ENCODE peak calls at places on chromosomes 4 and X, in four cellular contexts. One of them, this sample, is unnamed.

GRCh38 chr4:78119698-78120097 is 62.6 kb downstream of the FRAS1 start:
- DNase-seq in IMR-90: no peak
- DNase-seq in mesendoderm: no peak
- DNase-seq in H1: no peak
- DNase-seq in this sample: no peak

GRCh38 chr4:47913858-47914218 is 545 bp downstream of the NFXL1 start:
- DNase-seq in IMR-90: no peak
- DNase-seq in mesendoderm: peak
- DNase-seq in H1: peak
- DNase-seq in this sample: peak

GRCh38 chrX:101206471-101206870 is 13.1 kb upstream of the DRP2 start:
- DNase-seq in IMR-90: peak
- DNase-seq in mesendoderm: peak
- DNase-seq in H1: no peak
- DNase-seq in this sample: no peak

GRCh38 chr4:10721616-10722015 is 37.0 kb upstream of the CLNK start:
- DNase-seq in IMR-90: no peak
- DNase-seq in mesendoderm: no peak
- DNase-seq in H1: no peak
- DNase-seq in this sample: no peak

GRCh38 chr4:78560296-78560963 is 8.9 kb downstream of the ANXA3 start:
- DNase-seq in IMR-90: peak
- DNase-seq in mesendoderm: peak
- DNase-seq in H1: no peak
- DNase-seq in this sample: no peak

GRCh38 chr4:164212714-164213113 is 541.2 kb upstream of the SMIM31 start:
- DNase-seq in IMR-90: no peak
- DNase-seq in mesendoderm: no peak
- DNase-seq in H1: no peak
- DNase-seq in this sample: no peak

GRCh38 chrX:136725446-136726104 is 55.2 kb downstream of the ARHGEF6 start:
- DNase-seq in IMR-90: peak
- DNase-seq in mesendoderm: no peak
- DNase-seq in H1: no peak
- DNase-seq in this sample: no peak

GRCh38 chr4:56737666-56738065 is 56.6 kb upstream of the HOPX start:
- DNase-seq in IMR-90: no peak
- DNase-seq in mesendoderm: no peak
- DNase-seq in H1: no peak
- DNase-seq in this sample: no peak

GRCh38 chrX:46792826-46793195 is 33.9 kb upstream of the SLC9A7 start:
- DNase-seq in IMR-90: no peak
- DNase-seq in mesendoderm: no peak
- DNase-seq in H1: no peak
- DNase-seq in this sample: no peak

GRCh38 chr4:107519057-107519456 is 201.0 kb downstream of the PAPSS1 start:
- DNase-seq in IMR-90: peak
- DNase-seq in mesendoderm: peak
- DNase-seq in H1: no peak
- DNase-seq in this sample: no peak

GRCh38 chr4:13088726-13089658 is 395.1 kb downstream of the RAB28 start:
- DNase-seq in IMR-90: no peak
- DNase-seq in mesendoderm: no peak
- DNase-seq in H1: no peak
- DNase-seq in this sample: no peak

GRCh38 chr4:40112393-40112792 is 55.7 kb downstream of the N4BP2 start:
- DNase-seq in IMR-90: no peak
- DNase-seq in mesendoderm: no peak
- DNase-seq in H1: no peak
- DNase-seq in this sample: no peak

GRCh38 chr4:162422312-162422711 is 258.5 kb upstream of the FSTL5 start:
- DNase-seq in IMR-90: no peak
- DNase-seq in mesendoderm: no peak
- DNase-seq in H1: no peak
- DNase-seq in this sample: no peak
- H4K5ac ChIP-seq in IMR-90: no peak
- H4K5ac ChIP-seq in mesendoderm: no peak
- H4K5ac ChIP-seq in H1: no peak
- H4K5ac ChIP-seq in this sample: no peak

GRCh38 chr4:112284662-112285411 is 867 bp downstream of the TIFA start:
- DNase-seq in IMR-90: peak
- DNase-seq in mesendoderm: no peak
- DNase-seq in H1: no peak
- DNase-seq in this sample: no peak

GRCh38 chr4:112288455-112288854 is 2.8 kb upstream of the TIFA start:
- DNase-seq in IMR-90: no peak
- DNase-seq in mesendoderm: no peak
- DNase-seq in H1: no peak
- DNase-seq in this sample: no peak

GRCh38 chr4:112290341-112290740 is 4.6 kb upstream of the TIFA start:
- DNase-seq in IMR-90: no peak
- DNase-seq in mesendoderm: no peak
- DNase-seq in H1: no peak
- DNase-seq in this sample: no peak

GRCh38 chr4:112289407-112290253 is 3.9 kb upstream of the TIFA start:
- DNase-seq in IMR-90: no peak
- DNase-seq in mesendoderm: no peak
- DNase-seq in H1: no peak
- DNase-seq in this sample: no peak

GRCh38 chr4:112287258-112287873 is 1.7 kb upstream of the TIFA start:
- DNase-seq in IMR-90: no peak
- DNase-seq in mesendoderm: no peak
- DNase-seq in H1: no peak
- DNase-seq in this sample: no peak
- H4K5ac ChIP-seq in IMR-90: no peak
- H4K5ac ChIP-seq in mesendoderm: no peak
- H4K5ac ChIP-seq in H1: no peak
- H4K5ac ChIP-seq in this sample: no peak

GRCh38 chrX:63350551-63350950 is 581 bp downstream of the SPIN4 start:
- DNase-seq in IMR-90: no peak
- DNase-seq in mesendoderm: peak
- DNase-seq in H1: no peak
- DNase-seq in this sample: peak
- H4K5ac ChIP-seq in IMR-90: peak
- H4K5ac ChIP-seq in mesendoderm: no peak
- H4K5ac ChIP-seq in H1: peak
- H4K5ac ChIP-seq in this sample: no peak

GRCh38 chrX:37638047-37638446 is 47.5 kb upstream of the XK start:
- DNase-seq in IMR-90: no peak
- DNase-seq in mesendoderm: no peak
- DNase-seq in H1: no peak
- DNase-seq in this sample: no peak

GRCh38 chrX:37644381-37645305 is 40.9 kb upstream of the XK start:
- DNase-seq in IMR-90: no peak
- DNase-seq in mesendoderm: no peak
- DNase-seq in H1: no peak
- DNase-seq in this sample: no peak

GRCh38 chrX:37640142-37640541 is 45.4 kb upstream of the XK start:
- DNase-seq in IMR-90: no peak
- DNase-seq in mesendoderm: no peak
- DNase-seq in H1: no peak
- DNase-seq in this sample: no peak
- H4K5ac ChIP-seq in IMR-90: no peak
- H4K5ac ChIP-seq in mesendoderm: no peak
- H4K5ac ChIP-seq in H1: no peak
- H4K5ac ChIP-seq in this sample: no peak

GRCh38 chr4:169243808-169244207 is 26.9 kb downstream of the SH3RF1 start:
- DNase-seq in IMR-90: peak
- DNase-seq in mesendoderm: no peak
- DNase-seq in H1: no peak
- DNase-seq in this sample: no peak

GRCh38 chr4:169238445-169238844 is 32.3 kb downstream of the SH3RF1 start:
- DNase-seq in IMR-90: peak
- DNase-seq in mesendoderm: no peak
- DNase-seq in H1: no peak
- DNase-seq in this sample: no peak

GRCh38 chr4:169239236-169239905 is 31.4 kb downstream of the SH3RF1 start:
- DNase-seq in IMR-90: peak
- DNase-seq in mesendoderm: no peak
- DNase-seq in H1: no peak
- DNase-seq in this sample: no peak

GRCh38 chr4:169244210-169244609 is 26.5 kb downstream of the SH3RF1 start:
- DNase-seq in IMR-90: no peak
- DNase-seq in mesendoderm: no peak
- DNase-seq in H1: no peak
- DNase-seq in this sample: no peak

DNA sequence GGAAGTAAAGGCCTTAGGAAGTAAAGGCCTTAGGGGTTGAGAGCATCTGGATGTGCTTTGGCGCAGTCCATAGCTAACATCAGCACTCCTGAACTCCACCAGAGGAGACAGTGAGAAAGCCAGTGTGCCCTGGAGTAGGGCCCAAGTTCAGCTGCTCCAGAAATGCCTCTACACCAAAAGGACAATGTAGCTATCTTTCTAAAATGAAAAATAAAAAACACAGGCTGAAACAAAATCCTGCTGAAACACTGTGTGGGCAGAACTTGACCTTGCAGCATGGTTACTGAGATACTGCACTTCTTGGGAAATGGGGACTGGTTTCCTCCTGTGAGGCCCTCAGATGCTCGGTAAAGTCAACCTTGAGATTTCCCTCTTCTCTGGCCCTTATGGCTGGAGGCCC is 29.3 kb downstream of the SH3RF1 start:
- DNase-seq in IMR-90: no peak
- DNase-seq in mesendoderm: no peak
- DNase-seq in H1: no peak
- DNase-seq in this sample: no peak
- H4K5ac ChIP-seq in IMR-90: no peak
- H4K5ac ChIP-seq in mesendoderm: no peak
- H4K5ac ChIP-seq in H1: no peak
- H4K5ac ChIP-seq in this sample: no peak

GRCh38 chr4:142614621-142615323 is 231.3 kb downstream of the INPP4B start:
- DNase-seq in IMR-90: peak
- DNase-seq in mesendoderm: no peak
- DNase-seq in H1: no peak
- DNase-seq in this sample: no peak
- H4K5ac ChIP-seq in IMR-90: no peak
- H4K5ac ChIP-seq in mesendoderm: no peak
- H4K5ac ChIP-seq in H1: no peak
- H4K5ac ChIP-seq in this sample: no peak

GRCh38 chr4:88187766-88188165 is 29.3 kb upstream of the ABCG2 start:
- DNase-seq in IMR-90: peak
- DNase-seq in mesendoderm: no peak
- DNase-seq in H1: no peak
- DNase-seq in this sample: no peak
- H4K5ac ChIP-seq in IMR-90: no peak
- H4K5ac ChIP-seq in mesendoderm: no peak
- H4K5ac ChIP-seq in H1: no peak
- H4K5ac ChIP-seq in this sample: no peak